ENCODE peak calls at places on chromosome 21, in eight cellular contexts. A is K562, E is GM23338, H is HL-60, V is SK-N-SH, Q is HCT116, S is HepG2, T is GM12878. B is an unnamed sample.

GRCh38 chr21:43937051-43937832 is 72.2 kb downstream of the AGPAT3 start:
- DNase-seq in A (peak), E (no peak), H (no peak), V (no peak), Q (no peak), S (peak), T (no peak), B (no peak)

GRCh38 chr21:32940079-32941014 is 85.4 kb upstream of the OLIG2 start:
- DNase-seq in A (peak), E (peak), H (peak), V (peak), Q (peak), S (peak), T (no peak), B (peak)

GRCh38 chr21:16343776-16344175 is 614.0 kb downstream of the USP25 start:
- DNase-seq in A (no peak), E (no peak), H (no peak), V (no peak), Q (no peak), S (no peak), T (no peak), B (no peak)

GRCh38 chr21:37593740-37594471 is 227.3 kb downstream of the DYRK1A start:
- DNase-seq in A (no peak), E (peak), H (no peak), V (no peak), Q (no peak), S (no peak), T (no peak), B (no peak)

GRCh38 chr21:34890724-34891609 is 158.1 kb downstream of the RUNX1 start:
- DNase-seq in A (no peak), E (peak), H (peak), V (peak), Q (no peak), S (no peak), T (no peak), B (no peak)

GRCh38 chr21:14911351-14911750 is 153.4 kb downstream of the NRIP1 start:
- DNase-seq in A (no peak), E (no peak), H (no peak), V (no peak), Q (no peak), S (no peak), T (no peak), B (no peak)

GRCh38 chr21:33684068-33684467 is 41.8 kb downstream of the ITSN1 start:
- DNase-seq in A (no peak), E (no peak), H (no peak), V (no peak), Q (no peak), S (no peak), T (no peak), B (no peak)

GRCh38 chr21:38787461-38788274 is 18.1 kb upstream of the ETS2 start:
- DNase-seq in A (peak), E (peak), H (no peak), V (no peak), Q (peak), S (peak), T (no peak), B (no peak)

GRCh38 chr21:37348664-37349063 is 17.9 kb upstream of the DYRK1A start:
- DNase-seq in A (peak), E (peak), H (no peak), V (no peak), Q (no peak), S (no peak), T (no peak), B (no peak)

GRCh38 chr21:30733026-30733425 is 14.0 kb downstream of the KRTAP21-2 start:
- DNase-seq in A (no peak), E (no peak), H (no peak), V (no peak), Q (no peak), S (no peak), T (no peak), B (no peak)

GRCh38 chr21:15659768-15660423 is 69.9 kb upstream of the USP25 start:
- DNase-seq in A (no peak), E (no peak), H (no peak), V (no peak), Q (no peak), S (peak), T (no peak), B (no peak)

GRCh38 chr21:28832013-28832714 is 160.5 kb downstream of the LTN1 start:
- DNase-seq in A (peak), E (no peak), H (peak), V (no peak), Q (no peak), S (peak), T (no peak), B (peak)

GRCh38 chr21:32437729-32438128 is 25.2 kb downstream of the EVA1C start:
- DNase-seq in A (no peak), E (no peak), H (no peak), V (no peak), Q (no peak), S (no peak), T (no peak), B (no peak)

GRCh38 chr21:31408306-31409088 is 64.4 kb upstream of the TIAM1 start:
- DNase-seq in A (no peak), E (no peak), H (no peak), V (no peak), Q (no peak), S (no peak), T (no peak), B (no peak)

GRCh38 chr21:32812035-32812434 is 40.5 kb upstream of the PAXBP1 start:
- DNase-seq in A (no peak), E (no peak), H (peak), V (no peak), Q (no peak), S (no peak), T (no peak), B (no peak)

GRCh38 chr21:14707265-14708020 is 161.3 kb upstream of the SAMSN1 start:
- DNase-seq in A (no peak), E (no peak), H (no peak), V (no peak), Q (no peak), S (no peak), T (no peak), B (no peak)

GRCh38 chr21:33059319-33059894 is 10.5 kb upstream of the OLIG1 start:
- DNase-seq in A (no peak), E (no peak), H (peak), V (no peak), Q (no peak), S (peak), T (no peak), B (no peak)

GRCh38 chr21:27700974-27701614 is 734.2 kb upstream of the ADAMTS5 start:
- DNase-seq in A (peak), E (peak), H (peak), V (peak), Q (no peak), S (peak), T (no peak), B (peak)

GRCh38 chr21:14685568-14685967 is 139.5 kb upstream of the SAMSN1 start:
- DNase-seq in A (no peak), E (no peak), H (peak), V (no peak), Q (no peak), S (no peak), T (peak), B (no peak)

GRCh38 chr21:34754690-34755647 is 86.2 kb downstream of the CLIC6 start:
- DNase-seq in A (peak), E (no peak), H (no peak), V (no peak), Q (no peak), S (no peak), T (no peak), B (no peak)

GRCh38 chr21:17461014-17461413 is 51.8 kb upstream of the CXADR start:
- DNase-seq in A (no peak), E (no peak), H (no peak), V (no peak), Q (no peak), S (no peak), T (no peak), B (no peak)

GRCh38 chr21:23886828-23887708 is 1720.2 kb downstream of the MRPL39 start:
- DNase-seq in A (peak), E (no peak), H (no peak), V (no peak), Q (no peak), S (no peak), T (no peak), B (no peak)

GRCh38 chr21:16879479-16879878 is 633.4 kb upstream of the CXADR start:
- DNase-seq in A (no peak), E (no peak), H (no peak), V (no peak), Q (no peak), S (no peak), T (no peak), B (no peak)

GRCh38 chr21:32545948-32546441 is 39.3 kb downstream of the TCP10L start:
- DNase-seq in A (peak), E (no peak), H (no peak), V (no peak), Q (no peak), S (no peak), T (no peak), B (no peak)

GRCh38 chr21:28485301-28486022 is 507.2 kb downstream of the LTN1 start:
- DNase-seq in A (no peak), E (no peak), H (no peak), V (no peak), Q (no peak), S (no peak), T (no peak), B (no peak)

GRCh38 chr21:16563795-16564194 is 834.0 kb downstream of the USP25 start:
- DNase-seq in A (no peak), E (peak), H (no peak), V (no peak), Q (no peak), S (peak), T (no peak), B (no peak)

GRCh38 chr21:38798481-38798882 is 7.2 kb upstream of the ETS2 start:
- DNase-seq in A (peak), E (no peak), H (no peak), V (peak), Q (peak), S (no peak), T (no peak), B (no peak)

GRCh38 chr21:43645987-43646386 is 13.3 kb downstream of the HSF2BP start:
- DNase-seq in A (no peak), E (no peak), H (no peak), V (no peak), Q (no peak), S (no peak), T (no peak), B (no peak)

GRCh38 chr21:32612075-32612998 is at the start of gene CFAP298:
- DNase-seq in A (peak), E (peak), H (peak), V (peak), Q (peak), S (peak), T (peak), B (peak)

GRCh38 chr21:32826317-32827167 is 55.0 kb upstream of the PAXBP1 start:
- DNase-seq in A (peak), E (peak), H (peak), V (peak), Q (peak), S (peak), T (peak), B (peak)

GRCh38 chr21:16199539-16199938 is 469.8 kb downstream of the USP25 start:
- DNase-seq in A (no peak), E (no peak), H (no peak), V (no peak), Q (no peak), S (no peak), T (no peak), B (no peak)

GRCh38 chr21:16426936-16427335 is 697.2 kb downstream of the USP25 start:
- DNase-seq in A (no peak), E (no peak), H (no peak), V (no peak), Q (no peak), S (no peak), T (no peak), B (no peak)

GRCh38 chr21:27035791-27036190 is 68.9 kb upstream of the ADAMTS5 start:
- DNase-seq in A (no peak), E (no peak), H (no peak), V (no peak), Q (no peak), S (no peak), T (no peak), B (no peak)

GRCh38 chr21:31182231-31183129 is 144.2 kb upstream of the KRTAP19-8 start:
- DNase-seq in A (no peak), E (no peak), H (no peak), V (no peak), Q (no peak), S (no peak), T (no peak), B (no peak)

GRCh38 chr21:18387994-18388393 is 15.6 kb downstream of the TMPRSS15 start:
- DNase-seq in A (no peak), E (peak), H (no peak), V (no peak), Q (no peak), S (no peak), T (no peak), B (no peak)

GRCh38 chr21:31988492-31989285 is 115.9 kb downstream of the HUNK start:
- DNase-seq in A (no peak), E (no peak), H (no peak), V (no peak), Q (no peak), S (no peak), T (no peak), B (no peak)

GRCh38 chr21:42316891-42317290 is 1.7 kb upstream of the TFF3 start:
- DNase-seq in A (no peak), E (no peak), H (no peak), V (no peak), Q (no peak), S (no peak), T (no peak), B (no peak)

GRCh38 chr21:42313501-42313969 is 1.7 kb downstream of the TFF3 start:
- DNase-seq in A (no peak), E (peak), H (peak), V (no peak), Q (no peak), S (peak), T (no peak), B (no peak)

GRCh38 chr21:42315296-42315891 is at the start of gene TFF3:
- DNase-seq in A (no peak), E (no peak), H (no peak), V (no peak), Q (no peak), S (peak), T (no peak), B (no peak)

GRCh38 chr21:42312626-42313104 is 2.5 kb downstream of the TFF3 start:
- DNase-seq in A (no peak), E (no peak), H (no peak), V (no peak), Q (no peak), S (no peak), T (no peak), B (no peak)

DNA sequence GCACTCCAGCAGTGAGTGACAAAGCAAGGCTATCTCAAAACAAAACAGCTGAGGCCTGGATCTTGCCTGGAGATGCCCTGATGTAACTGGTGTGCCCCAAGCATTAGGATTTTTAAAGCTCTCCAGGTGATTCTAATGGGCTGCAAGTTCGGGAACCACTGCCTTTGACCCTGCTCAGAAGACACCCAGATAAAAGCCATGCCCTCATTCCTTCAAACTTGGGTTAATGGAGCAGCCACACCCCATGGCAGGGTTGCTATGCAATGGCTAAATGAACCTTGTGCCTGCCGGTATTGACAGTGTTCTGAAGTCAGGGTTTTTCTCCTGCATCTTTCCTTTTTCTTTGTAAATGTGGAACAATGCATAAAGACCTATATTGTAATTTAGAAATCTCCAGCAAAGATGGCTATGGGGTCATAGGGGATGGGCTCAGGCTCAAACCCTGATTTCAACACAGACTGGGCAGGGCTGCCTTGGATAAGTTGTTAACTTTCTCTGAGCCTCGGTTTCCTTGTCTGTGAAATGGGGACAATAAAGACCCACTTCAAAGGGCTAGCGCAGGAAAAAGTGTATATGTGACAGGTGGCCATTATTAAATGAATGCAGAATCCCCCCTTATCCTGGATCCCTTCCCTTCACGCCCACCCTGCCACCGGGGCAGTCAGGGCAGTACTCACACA is 453 bp downstream of the TFF3 start:
- DNase-seq in A (no peak), E (no peak), H (no peak), V (no peak), Q (no peak), S (peak), T (no peak), B (no peak)
- H3K4me3 ChIP-seq in A (no peak), E (no peak), H (no peak), V (no peak), Q (no peak), S (peak), T (no peak), B (no peak)

GRCh38 chr21:45377325-45377709 is 27.6 kb upstream of the COL18A1 start:
- DNase-seq in A (no peak), E (no peak), H (no peak), V (no peak), Q (no peak), S (no peak), T (no peak), B (no peak)
- TF ChIP-seq REST in A (no peak), E (no peak), H (no peak), V (no peak), Q (no peak), S (no peak), T (no peak), B (no peak)

GRCh38 chr21:35962917-35963316 is 97.4 kb downstream of the SETD4 start:
- DNase-seq in A (no peak), E (no peak), H (no peak), V (no peak), Q (no peak), S (no peak), T (no peak), B (no peak)
- TF ChIP-seq POLR2AphosphoS5 in A (no peak), E (no peak), H (no peak), V (no peak), Q (no peak), S (no peak), T (no peak), B (no peak)

GRCh38 chr21:39867198-39867650 is at the start of gene PCP4:
- DNase-seq in A (peak), E (peak), H (peak), V (peak), Q (peak), S (peak), T (no peak), B (no peak)

GRCh38 chr21:39869141-39869818 is 2.0 kb downstream of the PCP4 start:
- DNase-seq in A (no peak), E (no peak), H (no peak), V (no peak), Q (no peak), S (no peak), T (no peak), B (no peak)

GRCh38 chr21:39863111-39863510 is 4.1 kb upstream of the PCP4 start:
- DNase-seq in A (no peak), E (no peak), H (no peak), V (no peak), Q (no peak), S (no peak), T (no peak), B (no peak)

GRCh38 chr21:39860600-39860999 is 6.6 kb upstream of the PCP4 start:
- DNase-seq in A (peak), E (no peak), H (no peak), V (no peak), Q (no peak), S (no peak), T (no peak), B (no peak)

GRCh38 chr21:39866093-39866492 is 1.1 kb upstream of the PCP4 start:
- DNase-seq in A (no peak), E (no peak), H (no peak), V (no peak), Q (no peak), S (no peak), T (no peak), B (no peak)
- H3K4me3 ChIP-seq in A (no peak), E (no peak), H (no peak), V (no peak), Q (no peak), S (no peak), T (no peak), B (no peak)

GRCh38 chr21:45166931-45167330 is 92.6 kb downstream of the ADARB1 start:
- DNase-seq in A (no peak), E (no peak), H (no peak), V (no peak), Q (no peak), S (no peak), T (no peak), B (no peak)
- TF ChIP-seq REST in A (no peak), E (no peak), H (no peak), V (no peak), Q (no peak), S (no peak), T (no peak), B (no peak)

B was measured in Panc1.